ENCODE peak calls at places on chromosomes 1 and 21, in eight cellular contexts. L is endothelial cell of umbilical vein; W is CD8-positive, alpha-beta T cell; N is fibroblast of lung; T is AG04449; I is fibroblast of pulmonary artery; R is lower lobe of right lung; B is lung. F is an unnamed sample.

GRCh38 chr1:172391972-172392371 is 28.5 kb upstream of the C1orf105 start:
- DNase-seq in L (no peak), W (no peak), N (no peak), T (no peak), I (no peak), R (no peak), B (no peak), F (peak)

GRCh38 chr1:218878369-218878768 is 295.3 kb upstream of the LYPLAL1 start:
- DNase-seq in L (peak), W (no peak), N (peak), T (no peak), I (peak), R (no peak), B (no peak), F (no peak)

GRCh38 chr1:198151688-198152087 is 5.1 kb upstream of the NEK7 start:
- DNase-seq in L (peak), W (no peak), N (peak), T (no peak), I (peak), R (no peak), B (no peak), F (no peak)

GRCh38 chr1:22223176-22223575 is 80.3 kb upstream of the WNT4 start:
- DNase-seq in L (no peak), W (no peak), N (no peak), T (no peak), I (no peak), R (no peak), B (no peak), F (no peak)

GRCh38 chr1:25080294-25081209 is 150.5 kb upstream of the RUNX3 start:
- DNase-seq in L (no peak), W (no peak), N (peak), T (no peak), I (peak), R (no peak), B (no peak), F (peak)

GRCh38 chr1:118077331-118078055 is 107.5 kb downstream of the SPAG17 start:
- DNase-seq in L (peak), W (no peak), N (peak), T (no peak), I (peak), R (no peak), B (no peak), F (peak)

GRCh38 chr1:164726235-164726634 is 167.3 kb downstream of the PBX1 start:
- DNase-seq in L (peak), W (no peak), N (peak), T (peak), I (peak), R (no peak), B (no peak), F (peak)

GRCh38 chr1:213552045-213552444 is 435.7 kb upstream of the PROX1 start:
- DNase-seq in L (no peak), W (no peak), N (no peak), T (no peak), I (no peak), R (no peak), B (no peak), F (no peak)

GRCh38 chr21:38507374-38507942 is 9.2 kb upstream of the ERG start:
- DNase-seq in L (no peak), W (no peak), N (no peak), T (no peak), I (no peak), R (no peak), B (no peak), F (no peak)

GRCh38 chr21:15967661-15968060 is 237.9 kb downstream of the USP25 start:
- DNase-seq in L (no peak), W (no peak), N (peak), T (no peak), I (no peak), R (no peak), B (no peak), F (peak)

GRCh38 chr1:197664391-197664790 is 110.9 kb downstream of the DENND1B start:
- DNase-seq in L (peak), W (no peak), N (no peak), T (no peak), I (no peak), R (no peak), B (no peak), F (no peak)

GRCh38 chr1:39758556-39759435 is 12.4 kb downstream of the OXCT2 start:
- DNase-seq in L (no peak), W (no peak), N (no peak), T (no peak), I (no peak), R (no peak), B (no peak), F (no peak)

GRCh38 chr1:32754282-32755097 is 51.9 kb upstream of the SYNC start:
- DNase-seq in L (no peak), W (peak), N (peak), T (no peak), I (peak), R (peak), B (no peak), F (no peak)

GRCh38 chr1:193592325-193592724 is 405.9 kb upstream of the B3GALT2 start:
- DNase-seq in L (no peak), W (no peak), N (no peak), T (no peak), I (no peak), R (no peak), B (no peak), F (no peak)

GRCh38 chr1:222928212-222928611 is 113.4 kb downstream of the DISP1 start:
- DNase-seq in L (peak), W (no peak), N (peak), T (no peak), I (peak), R (peak), B (peak), F (peak)

GRCh38 chr1:150976879-150977694 is 2.5 kb upstream of the CERS2 start:
- DNase-seq in L (peak), W (peak), N (no peak), T (no peak), I (no peak), R (peak), B (peak), F (peak)

GRCh38 chr1:68051475-68051874 is 1.0 kb upstream of the DIRAS3 start:
- DNase-seq in L (peak), W (no peak), N (peak), T (no peak), I (peak), R (no peak), B (no peak), F (peak)

GRCh38 chr1:207024202-207025143 is 8.1 kb downstream of the C1orf116 start:
- DNase-seq in L (no peak), W (no peak), N (peak), T (no peak), I (peak), R (no peak), B (no peak), F (no peak)

GRCh38 chr1:66275601-66276023 is 258.3 kb upstream of the SGIP1 start:
- DNase-seq in L (no peak), W (no peak), N (no peak), T (no peak), I (no peak), R (no peak), B (no peak), F (no peak)

GRCh38 chr1:109784551-109785252 is 21.0 kb upstream of the EPS8L3 start:
- DNase-seq in L (no peak), W (no peak), N (no peak), T (no peak), I (no peak), R (peak), B (no peak), F (no peak)

GRCh38 chr1:228646717-228647522 is 88.4 kb upstream of the RHOU start:
- DNase-seq in L (peak), W (peak), N (peak), T (no peak), I (peak), R (peak), B (no peak), F (peak)

GRCh38 chr1:62685431-62685859 is 2.7 kb downstream of the DOCK7 start:
- DNase-seq in L (no peak), W (no peak), N (peak), T (no peak), I (peak), R (no peak), B (no peak), F (peak)

GRCh38 chr1:99326215-99326949 is 62.1 kb downstream of the PLPPR4 start:
- DNase-seq in L (peak), W (no peak), N (no peak), T (no peak), I (peak), R (no peak), B (no peak), F (no peak)

GRCh38 chr1:159595006-159595405 is 7.4 kb downstream of the APCS start:
- DNase-seq in L (peak), W (no peak), N (no peak), T (no peak), I (no peak), R (no peak), B (no peak), F (no peak)

GRCh38 chr1:46652321-46653100 is 15.7 kb downstream of the ATPAF1 start:
- DNase-seq in L (no peak), W (no peak), N (no peak), T (no peak), I (no peak), R (no peak), B (no peak), F (no peak)

GRCh38 chr1:203049077-203049476 is 22.8 kb downstream of the PPFIA4 start:
- DNase-seq in L (no peak), W (no peak), N (no peak), T (no peak), I (no peak), R (no peak), B (no peak), F (no peak)

GRCh38 chr21:44428281-44428942 is 26.9 kb upstream of the LRRC3 start:
- DNase-seq in L (no peak), W (no peak), N (no peak), T (no peak), I (no peak), R (peak), B (no peak), F (no peak)

GRCh38 chr1:191892716-191893115 is 265.5 kb upstream of the RGS18 start:
- DNase-seq in L (no peak), W (no peak), N (no peak), T (no peak), I (no peak), R (no peak), B (no peak), F (no peak)

GRCh38 chr1:154342836-154343472 is 17.6 kb downstream of the ATP8B2 start:
- DNase-seq in L (no peak), W (peak), N (no peak), T (no peak), I (no peak), R (peak), B (no peak), F (no peak)

GRCh38 chr1:229156819-229157218 is 114.1 kb upstream of the RAB4A start:
- DNase-seq in L (no peak), W (no peak), N (no peak), T (no peak), I (peak), R (no peak), B (no peak), F (no peak)

GRCh38 chr21:43644609-43645008 is 14.7 kb downstream of the HSF2BP start:
- DNase-seq in L (peak), W (no peak), N (peak), T (no peak), I (peak), R (no peak), B (no peak), F (peak)

GRCh38 chr1:170664828-170665617 is 1.1 kb downstream of the PRRX1 start:
- DNase-seq in L (peak), W (no peak), N (peak), T (no peak), I (peak), R (no peak), B (no peak), F (peak)

GRCh38 chr1:188228623-188229022 is 1399.9 kb downstream of the PLA2G4A start:
- DNase-seq in L (no peak), W (no peak), N (peak), T (no peak), I (peak), R (no peak), B (no peak), F (no peak)

DNA sequence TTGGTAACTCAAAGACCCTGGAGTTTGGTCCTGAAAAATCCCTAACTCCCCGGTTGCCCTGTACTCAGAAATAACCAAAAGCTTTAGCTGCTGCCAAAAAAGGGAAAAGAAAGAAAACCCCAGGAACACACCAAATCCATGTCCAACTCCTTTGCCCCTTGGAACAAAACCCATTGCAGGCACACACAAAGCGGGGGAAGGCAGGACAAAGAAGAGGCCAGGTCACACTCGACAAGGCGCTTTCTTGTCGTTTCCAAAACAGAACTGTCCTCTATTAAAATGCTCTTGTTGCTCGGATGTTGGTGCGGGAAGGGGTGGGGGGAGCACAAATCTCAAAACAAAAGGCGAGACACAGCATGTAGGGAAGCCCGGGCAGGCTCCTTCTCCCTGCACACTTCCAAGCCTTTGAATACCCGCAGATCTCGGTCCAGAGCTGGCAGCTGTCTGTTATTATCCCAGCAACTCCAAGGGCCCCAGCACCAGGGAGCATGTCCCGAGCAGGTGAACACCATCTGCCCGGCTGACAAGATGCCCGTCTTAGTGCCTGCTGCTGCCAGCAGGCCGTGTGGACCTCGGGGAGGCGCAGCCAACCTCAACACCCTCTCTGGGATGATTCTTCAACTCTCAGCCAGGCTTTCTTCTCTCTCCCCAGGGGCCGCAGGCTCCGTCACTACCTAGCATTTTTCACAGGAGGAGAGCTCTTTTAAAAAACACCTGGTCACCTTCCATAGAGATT is 96.4 kb downstream of the SSBP3 start:
- DNase-seq in L (no peak), W (no peak), N (no peak), T (no peak), I (no peak), R (no peak), B (no peak), F (no peak)
- H3K4me3 ChIP-seq in L (no peak), W (peak), N (no peak), T (no peak), I (no peak), R (no peak), B (no peak), F (no peak)

GRCh38 chr1:76901158-76901767 is 34.0 kb downstream of the ST6GALNAC5 start:
- DNase-seq in L (peak), W (no peak), N (peak), T (no peak), I (peak), R (no peak), B (no peak), F (peak)
- TF ChIP-seq CTCF in L (peak), W (peak), N (peak), T (peak), I (peak), R (peak), B (peak), F (peak)

DNA sequence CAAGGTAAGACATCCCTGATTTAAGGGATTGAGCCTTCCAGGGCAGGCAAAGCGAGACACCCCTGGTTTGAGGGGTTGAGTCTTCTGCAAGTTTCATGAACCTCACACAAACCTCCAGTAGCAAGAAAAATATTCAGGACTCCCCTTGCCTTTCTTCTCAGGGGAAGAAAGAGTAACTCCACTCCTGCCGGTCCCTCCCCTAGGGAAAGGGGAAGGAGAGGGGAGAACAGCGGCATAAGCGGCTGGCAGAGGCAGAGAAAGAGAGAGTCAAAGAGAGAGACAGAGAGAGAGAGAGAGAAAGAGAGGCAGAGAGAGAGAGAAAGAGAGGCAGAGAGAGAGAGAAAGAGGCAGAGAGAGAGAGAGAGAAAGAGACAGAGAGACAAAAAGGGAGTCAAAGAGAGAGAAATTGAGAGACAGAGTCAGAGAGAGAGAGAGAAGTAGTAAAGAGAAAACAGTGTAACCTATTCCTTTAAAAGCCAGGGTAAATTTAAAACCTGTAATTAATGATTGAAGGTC is 29.5 kb upstream of the CBR3 start:
- DNase-seq in L (no peak), W (no peak), N (no peak), T (no peak), I (no peak), R (no peak), B (no peak), F (no peak)
- H3K4me3 ChIP-seq in L (no peak), W (no peak), N (peak), T (no peak), I (no peak), R (no peak), B (no peak), F (no peak)

GRCh38 chr1:69737527-69738176 is 169.9 kb downstream of the LRRC7 start:
- DNase-seq in L (peak), W (no peak), N (peak), T (peak), I (peak), R (no peak), B (peak), F (peak)
- TF ChIP-seq CTCF in L (peak), W (no peak), N (peak), T (peak), I (peak), R (peak), B (no peak), F (peak)

GRCh38 chr1:77406661-77407060 is 124.8 kb downstream of the AK5 start:
- DNase-seq in L (peak), W (no peak), N (peak), T (no peak), I (peak), R (no peak), B (no peak), F (peak)
- H3K4me3 ChIP-seq in L (no peak), W (no peak), N (no peak), T (no peak), I (no peak), R (no peak), B (no peak), F (no peak)

GRCh38 chr1:1955651-1956094 is 36.6 kb upstream of the TMEM52 start:
- DNase-seq in L (no peak), W (no peak), N (no peak), T (no peak), I (no peak), R (no peak), B (no peak), F (no peak)

GRCh38 chr1:1956586-1957532 is 37.8 kb upstream of the TMEM52 start:
- DNase-seq in L (no peak), W (no peak), N (no peak), T (no peak), I (no peak), R (peak), B (no peak), F (no peak)

GRCh38 chr1:1954015-1954414 is 34.9 kb upstream of the TMEM52 start:
- DNase-seq in L (no peak), W (no peak), N (no peak), T (no peak), I (no peak), R (no peak), B (no peak), F (no peak)

GRCh38 chr1:1956101-1956500 is 37.0 kb upstream of the TMEM52 start:
- DNase-seq in L (no peak), W (no peak), N (no peak), T (no peak), I (no peak), R (no peak), B (no peak), F (no peak)

GRCh38 chr1:1954831-1955441 is 35.9 kb upstream of the TMEM52 start:
- DNase-seq in L (no peak), W (no peak), N (no peak), T (no peak), I (no peak), R (no peak), B (no peak), F (no peak)
- TF ChIP-seq CTCF in L (no peak), W (no peak), N (no peak), T (peak), I (no peak), R (no peak), B (no peak), F (no peak)

DNA sequence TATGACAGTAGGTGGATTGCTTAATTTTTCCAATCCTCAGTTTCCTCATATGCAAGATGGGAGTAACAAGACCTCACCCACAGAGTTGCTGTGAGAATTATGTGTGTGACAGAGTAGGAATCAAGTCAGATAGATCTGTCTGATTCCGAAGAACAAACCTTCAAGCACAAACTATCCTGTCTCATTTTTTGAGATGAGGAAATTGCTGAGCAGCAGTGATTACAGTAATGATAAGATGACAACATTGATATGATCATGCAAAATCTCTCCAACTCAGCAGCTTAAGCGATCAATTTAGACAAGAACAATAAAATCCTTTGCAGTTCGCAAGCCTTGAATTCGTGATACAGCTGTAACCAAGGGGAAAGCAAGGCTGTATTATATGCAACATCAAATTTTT is 474.1 kb downstream of the OMA1 start:
- DNase-seq in L (no peak), W (no peak), N (no peak), T (no peak), I (no peak), R (no peak), B (no peak), F (no peak)
- H3K4me3 ChIP-seq in L (no peak), W (no peak), N (no peak), T (no peak), I (no peak), R (no peak), B (no peak), F (no peak)